ENCODE peak calls at places on chromosomes 3 and 15, in four cellular contexts. V is midbrain; A is stimulated activated CD8-positive, alpha-beta memory T cell treated with anti-CD3 and anti-CD28 coated beads, Interleukin-15, amount 100 ng/mL, for 24 hours; T is Kasumi-1. D is an unnamed sample.

GRCh38 chr3:120399372-120399771 is 50.2 kb upstream of the LRRC58 start:
- DNase-seq in T (no peak), A (no peak), V (no peak), D (no peak)

GRCh38 chr3:33119891-33120290 is 6.1 kb downstream of the CRTAP start:
- DNase-seq in V (no peak), T (no peak), A (no peak), D (no peak)

GRCh38 chr3:47974974-47975470 is 41.2 kb downstream of the MAP4 start:
- DNase-seq in A (no peak), V (no peak), T (no peak), D (no peak)

GRCh38 chr3:33645060-33645841 is 72.8 kb downstream of the CLASP2 start:
- DNase-seq in V (peak), A (no peak), T (no peak), D (no peak)

GRCh38 chr3:105927720-105928119 is 58.9 kb upstream of the CBLB start:
- DNase-seq in A (no peak), T (no peak), V (no peak), D (no peak)

GRCh38 chr3:187012609-187013051 is 82.3 kb downstream of the ST6GAL1 start:
- DNase-seq in V (no peak), T (no peak), A (no peak), D (no peak)

GRCh38 chr15:101206173-101206572 is 45.7 kb downstream of the CHSY1 start:
- DNase-seq in A (peak), V (no peak), T (no peak), D (no peak)

GRCh38 chr15:90691369-90691768 is 25.8 kb upstream of the BLM start:
- DNase-seq in V (no peak), A (no peak), T (no peak), D (no peak)

GRCh38 chr3:49298511-49298910 is 21.5 kb upstream of the C3orf62 start:
- DNase-seq in A (no peak), V (no peak), T (no peak), D (no peak)

GRCh38 chr3:13867727-13868126 is 12.1 kb downstream of the WNT7A start:
- DNase-seq in V (no peak), T (no peak), A (no peak), D (no peak)

GRCh38 chr3:142444343-142444742 is 3.5 kb downstream of the XRN1 start:
- DNase-seq in A (no peak), V (no peak), T (no peak), D (no peak)

GRCh38 chr15:32908135-32908801 is 190.5 kb downstream of the GREM1 start:
- DNase-seq in A (no peak), T (no peak), V (peak), D (no peak)

GRCh38 chr3:14110699-14111098 is 14.0 kb downstream of the CHCHD4 start:
- DNase-seq in T (no peak), V (no peak), A (no peak), D (no peak)

GRCh38 chr3:139797724-139798343 is 120.1 kb upstream of the NMNAT3 start:
- DNase-seq in A (no peak), T (peak), V (no peak), D (peak)

GRCh38 chr3:181694805-181695660 is 16.7 kb upstream of the SOX2 start:
- DNase-seq in V (peak), A (no peak), T (no peak), D (no peak)

GRCh38 chr15:64464271-64465005 is 4.1 kb downstream of the ZNF609 start:
- DNase-seq in V (no peak), T (no peak), A (no peak), D (no peak)

GRCh38 chr3:111151438-111151837 is 79.8 kb downstream of the NECTIN3 start:
- DNase-seq in T (no peak), A (no peak), V (no peak), D (no peak)

GRCh38 chr15:56719774-56720555 is 13.3 kb downstream of the ZNF280D start:
- DNase-seq in V (no peak), A (no peak), T (no peak), D (no peak)

GRCh38 chr15:70632079-70632850 is 131.1 kb downstream of the UACA start:
- DNase-seq in V (no peak), A (no peak), T (no peak), D (no peak)

GRCh38 chr3:111676177-111677021 is 81.3 kb upstream of the ZBED2 start:
- DNase-seq in V (no peak), T (no peak), A (no peak), D (no peak)

GRCh38 chr15:78641876-78642275 is 866 bp upstream of the CHRNB4 start:
- DNase-seq in V (no peak), A (no peak), T (no peak), D (no peak)

D was measured in GOT3.